ENCODE peak calls at places on chromosomes 6 and 20, in six cellular contexts. Y, B, S, G, T and I are unnamed samples.

GRCh38 chr6:20238688-20239587 is 26.7 kb upstream of the MBOAT1 start:
- DNase-seq in G (no peak), T (no peak), S (no peak), B (no peak), Y (no peak), I (no peak)

GRCh38 chr6:73418081-73418741 is 23.6 kb downstream of the DDX43 start:
- DNase-seq in S (no peak), Y (no peak), B (no peak), T (no peak), G (no peak), I (no peak)

GRCh38 chr20:60138263-60139127 is 180.3 kb downstream of the CDH26 start:
- DNase-seq in G (peak), Y (peak), S (peak), T (peak), B (no peak), I (no peak)

GRCh38 chr6:152552616-152553209 is 84.4 kb downstream of the SYNE1 start:
- DNase-seq in B (no peak), Y (peak), T (peak), S (no peak), G (peak), I (no peak)

GRCh38 chr20:44691424-44692423 is 23.4 kb upstream of the CCN5 start:
- DNase-seq in G (peak), B (peak), T (peak), S (no peak), Y (no peak), I (no peak)

GRCh38 chr20:18645196-18645745 is 57.4 kb downstream of the DTD1 start:
- DNase-seq in G (no peak), B (no peak), S (no peak), T (no peak), Y (no peak), I (no peak)

GRCh38 chr6:132354517-132355167 is 46.6 kb downstream of the MOXD1 start:
- DNase-seq in S (no peak), T (no peak), B (no peak), G (no peak), Y (peak), I (no peak)

GRCh38 chr6:139942333-139942732 is 567.9 kb upstream of the CITED2 start:
- DNase-seq in G (no peak), S (no peak), B (no peak), Y (no peak), T (no peak), I (no peak)